ENCODE peak calls at places on chromosome 12, in five cellular contexts. B, S, E, Z and U are unnamed samples.

GRCh38 chr12:2692156-2692555 is 102.6 kb upstream of the FKBP4 start:
- DNase-seq in Z (no peak), B (no peak), S (no peak), E (no peak), U (no peak)

GRCh38 chr12:130013771-130014484 is 110.1 kb upstream of the TMEM132D start:
- DNase-seq in S (peak), B (peak), Z (no peak), E (no peak), U (peak)

GRCh38 chr12:206746-207440 is 7.1 kb downstream of the SLC6A12 start:
- DNase-seq in Z (no peak), B (no peak), E (no peak), S (no peak), U (no peak)

GRCh38 chr12:34291426-34291901 is 269.2 kb downstream of the ALG10 start:
- DNase-seq in B (no peak), S (no peak), E (no peak), Z (no peak), U (no peak)

GRCh38 chr12:15924956-15925355 is 13.8 kb downstream of the DERA start:
- DNase-seq in Z (no peak), E (no peak), B (no peak), S (no peak), U (no peak)

GRCh38 chr12:100573499-100574261 is at the start of gene GAS2L3:
- DNase-seq in B (peak), Z (peak), S (peak), E (peak), U (peak)

GRCh38 chr12:106429636-106430035 is 72.1 kb downstream of the POLR3B start:
- DNase-seq in E (no peak), B (no peak), S (no peak), Z (no peak), U (no peak)

GRCh38 chr12:54258286-54258685 is 21.6 kb downstream of the CBX5 start:
- DNase-seq in S (no peak), Z (no peak), E (peak), B (no peak), U (no peak)

GRCh38 chr12:81502912-81503695 is 256.0 kb downstream of the PPFIA2 start:
- DNase-seq in E (peak), B (no peak), Z (peak), S (no peak), U (no peak)

GRCh38 chr12:125184213-125184952 is 119.1 kb downstream of the AACS start:
- DNase-seq in S (no peak), Z (no peak), E (no peak), B (no peak), U (no peak)

GRCh38 chr12:10033783-10034381 is 3.4 kb downstream of the CLEC9A start:
- DNase-seq in S (no peak), E (peak), B (no peak), Z (no peak), U (no peak)

GRCh38 chr12:4214912-4215861 is 58.4 kb upstream of the CCND2 start:
- DNase-seq in S (peak), Z (no peak), B (no peak), E (no peak), U (peak)

GRCh38 chr12:105166736-105167135 is 59.2 kb downstream of the WASHC4 start:
- DNase-seq in S (no peak), B (no peak), Z (no peak), E (no peak), U (no peak)

GRCh38 chr12:48786591-48787544 is 2.0 kb downstream of the ADCY6 start:
- DNase-seq in E (no peak), S (no peak), Z (no peak), B (no peak), U (no peak)

GRCh38 chr12:88325076-88325827 is 183.1 kb downstream of the TMTC3 start:
- DNase-seq in Z (peak), S (no peak), E (peak), B (no peak), U (no peak)

GRCh38 chr12:29212682-29213397 is 63.8 kb downstream of the FAR2 start:
- DNase-seq in B (no peak), S (no peak), Z (no peak), E (no peak), U (no peak)

GRCh38 chr12:118237053-118237665 is 101.2 kb downstream of the PEBP1 start:
- DNase-seq in B (no peak), S (peak), Z (no peak), E (no peak), U (peak)

GRCh38 chr12:60387356-60387755 is 791.5 kb downstream of the SLC16A7 start:
- DNase-seq in Z (no peak), B (no peak), E (no peak), S (no peak), U (no peak)

GRCh38 chr12:77847060-77847541 is 16.4 kb downstream of the NAV3 start:
- DNase-seq in E (peak), B (no peak), S (peak), Z (no peak), U (peak)

GRCh38 chr12:52821826-52822660 is 8.1 kb upstream of the KRT4 start:
- DNase-seq in B (no peak), Z (no peak), S (no peak), E (peak), U (no peak)

GRCh38 chr12:2669560-2669959 is 125.2 kb upstream of the FKBP4 start:
- DNase-seq in E (no peak), B (no peak), S (no peak), Z (no peak), U (no peak)

GRCh38 chr12:14962180-14962579 is 779 bp upstream of the ARHGDIB start:
- DNase-seq in S (no peak), Z (no peak), E (no peak), B (no peak), U (no peak)

GRCh38 chr12:95836630-95837239 is 22.0 kb upstream of the SNRPF start:
- DNase-seq in S (no peak), E (peak), B (no peak), Z (no peak), U (no peak)

GRCh38 chr12:26680724-26681455 is 152.1 kb downstream of the ITPR2 start:
- DNase-seq in Z (no peak), B (no peak), S (no peak), E (peak), U (no peak)

GRCh38 chr12:12182926-12183325 is 83.9 kb downstream of the LRP6 start:
- DNase-seq in Z (no peak), S (no peak), E (peak), B (no peak), U (no peak)

GRCh38 chr12:57461326-57461903 is 1.8 kb downstream of the GLI1 start:
- DNase-seq in S (no peak), Z (no peak), B (peak), E (peak), U (no peak)

GRCh38 chr12:31234955-31235867 is 90.7 kb downstream of the SINHCAF start:
- DNase-seq in E (peak), S (no peak), B (peak), Z (no peak), U (no peak)

GRCh38 chr12:7004840-7005239 is 13.4 kb downstream of the LPCAT3 start:
- DNase-seq in Z (no peak), S (no peak), B (no peak), E (no peak), U (no peak)

GRCh38 chr12:13347241-13348043 is 150.9 kb downstream of the EMP1 start:
- DNase-seq in E (peak), B (no peak), Z (peak), S (no peak), U (no peak)

GRCh38 chr12:109999983-110000505 is 814 bp downstream of the ANKRD13A start:
- DNase-seq in E (peak), B (no peak), S (no peak), Z (no peak), U (no peak)